ENCODE peak calls at places on chromosomes 16 and 17, in five cellular contexts. I is GM18507; C is activated CD4-positive, alpha-beta T cell treated with anti-CD3 and anti-CD28 coated beads, Interleukin-2, amount 10 ng/mL, durations not matched to agents 7 days and 5 days; A is NCI-H1048; W is substantia nigra. E is an unnamed sample.

GRCh38 chr17:43908111-43908721 is 880 bp upstream of the MPP2 start:
- DNase-seq in I (no peak), C (peak), A (no peak), W (peak), E (peak)

GRCh38 chr16:85281181-85281580 is 168.9 kb upstream of the CIBAR2 start:
- DNase-seq in I (no peak), C (no peak), A (no peak), W (no peak), E (no peak)

GRCh38 chr16:77298638-77299360 is 99.6 kb downstream of the SYCE1L start:
- DNase-seq in I (no peak), C (no peak), A (no peak), W (no peak), E (no peak)

GRCh38 chr16:83971165-83972130 is 3.4 kb downstream of the NECAB2 start:
- DNase-seq in I (no peak), C (no peak), A (no peak), W (no peak), E (no peak)

GRCh38 chr17:74296548-74296936 is 22.5 kb downstream of the DNAI2 start:
- DNase-seq in I (no peak), C (peak), A (no peak), W (peak), E (peak)

GRCh38 chr16:12546918-12547607 is 256.6 kb downstream of the CPPED1 start:
- DNase-seq in I (peak), C (no peak), A (no peak), W (no peak), E (no peak)

GRCh38 chr17:40322417-40323315 is 13.7 kb downstream of the RARA start:
- DNase-seq in I (peak), C (peak), A (no peak), W (no peak), E (no peak)

GRCh38 chr17:72576289-72576759 is 455.5 kb downstream of the SOX9 start:
- DNase-seq in I (no peak), C (no peak), A (no peak), W (peak), E (no peak)

GRCh38 chr17:48556534-48557401 is 11.9 kb upstream of the HOXB2 start:
- DNase-seq in I (no peak), C (no peak), A (no peak), W (no peak), E (no peak)

GRCh38 chr16:2364638-2365210 is 24.2 kb upstream of the ABCA3 start:
- DNase-seq in I (no peak), C (no peak), A (no peak), W (no peak), E (no peak)

GRCh38 chr17:20009302-20010098 is at the start of gene SPECC1:
- DNase-seq in I (peak), C (peak), A (no peak), W (peak), E (peak)

GRCh38 chr16:2904100-2904921 is 7.4 kb upstream of the FLYWCH1 start:
- DNase-seq in I (peak), C (peak), A (peak), W (peak), E (peak)

GRCh38 chr17:62671553-62671952 is 44.1 kb downstream of the MRC2 start:
- DNase-seq in I (no peak), C (no peak), A (no peak), W (no peak), E (no peak)

GRCh38 chr16:19844945-19845641 is 39.6 kb downstream of the GPRC5B start:
- DNase-seq in I (no peak), C (no peak), A (no peak), W (no peak), E (peak)

GRCh38 chr17:83125515-83126274 is 46.3 kb downstream of the METRNL start:
- DNase-seq in I (no peak), C (no peak), A (no peak), W (no peak), E (no peak)

GRCh38 chr17:57662021-57662420 is 83.1 kb downstream of the CCDC182 start:
- DNase-seq in I (no peak), C (no peak), A (peak), W (no peak), E (no peak)

GRCh38 chr16:66695935-66696668 is 441 bp downstream of the CMTM4 start:
- DNase-seq in I (no peak), C (no peak), A (no peak), W (no peak), E (no peak)

GRCh38 chr16:4682616-4683254 is 10.6 kb upstream of the NUDT16L1 start:
- DNase-seq in I (no peak), C (peak), A (no peak), W (no peak), E (no peak)

GRCh38 chr17:42660692-42661345 is 1.7 kb downstream of the TUBG2 start:
- DNase-seq in I (no peak), C (no peak), A (no peak), W (no peak), E (peak)

GRCh38 chr16:56643080-56643778 is 4.8 kb downstream of the MT1A start:
- DNase-seq in I (no peak), C (peak), A (no peak), W (no peak), E (no peak)